ENCODE peak calls at places on chromosomes 4 and X, in seven cellular contexts. E is coronary artery; Q is body of pancreas; P is endothelial cell; T is progenitor cell of endocrine pancreas; A is GM10248; N is CD4-positive, alpha-beta T cell. X is an unnamed sample.

GRCh38 chr4:52995341-52996030 is 133.4 kb downstream of the RASL11B start:
- DNase-seq in Q (no peak), N (no peak), A (no peak), P (no peak), E (no peak), T (no peak), X (no peak)

GRCh38 chr4:962231-963208 is 10.8 kb downstream of the DGKQ start:
- DNase-seq in A (no peak), E (no peak), Q (no peak), P (no peak), N (no peak), T (no peak), X (no peak)

GRCh38 chrX:112043997-112044396 is 38.6 kb downstream of the TRPC5 start:
- DNase-seq in T (no peak), Q (no peak), N (no peak), P (peak; percentile 3), E (no peak), A (no peak), X (no peak)

GRCh38 chrX:24110049-24110448 is 39.5 kb upstream of the ZFX start:
- DNase-seq in N (no peak), P (no peak), Q (peak; percentile 1), T (no peak), A (no peak), E (no peak), X (no peak)

GRCh38 chr4:176921256-176921655 is 128.5 kb upstream of the VEGFC start:
- DNase-seq in E (no peak), Q (no peak), A (no peak), P (no peak), N (no peak), T (no peak), X (no peak)

GRCh38 chrX:21813612-21814368 is 25.6 kb upstream of the MBTPS2 start:
- DNase-seq in P (no peak), N (no peak), E (no peak), A (no peak), T (no peak), Q (no peak), X (no peak)

GRCh38 chr4:71132486-71132885 is 139.0 kb downstream of the DCK start:
- DNase-seq in Q (no peak), T (no peak), P (no peak), N (no peak), A (no peak), E (no peak), X (no peak)

GRCh38 chrX:22314692-22315091 is 42.0 kb downstream of the CBLL2 start:
- DNase-seq in T (no peak), E (no peak), A (no peak), P (no peak), Q (no peak), N (no peak), X (no peak)

GRCh38 chr4:170145120-170145519 is 55.4 kb upstream of the AADAT start:
- DNase-seq in E (no peak), A (no peak), N (no peak), T (no peak), Q (no peak), P (no peak), X (no peak)

GRCh38 chr4:141127884-141128283 is 5.4 kb downstream of the RNF150 start:
- DNase-seq in N (no peak), E (no peak), P (no peak), Q (peak; percentile 24), A (no peak), T (no peak), X (no peak)

GRCh38 chrX:150933945-150934350 is 35.5 kb upstream of the CD99L2 start:
- DNase-seq in P (no peak), N (no peak), A (no peak), Q (no peak), E (no peak), T (no peak), X (no peak)

GRCh38 chrX:13876652-13877051 is 59.8 kb upstream of the GPM6B start:
- DNase-seq in E (no peak), Q (no peak), A (no peak), T (no peak), N (no peak), P (no peak), X (no peak)

GRCh38 chr4:113579360-113579759 is 182.2 kb downstream of the CAMK2D start:
- DNase-seq in A (no peak), T (no peak), P (no peak), N (no peak), Q (no peak), E (no peak), X (no peak)

GRCh38 chr4:106058919-106059318 is 163.6 kb downstream of the NPNT start:
- DNase-seq in Q (no peak), A (no peak), P (no peak), E (no peak), T (no peak), N (no peak), X (no peak)

GRCh38 chr4:26206981-26207380 is 113.8 kb upstream of the RBPJ start:
- DNase-seq in E (no peak), Q (no peak), P (no peak), A (no peak), T (no peak), N (no peak), X (no peak)

GRCh38 chr4:138438608-138439007 is 196.5 kb upstream of the SLC7A11 start:
- DNase-seq in Q (no peak), T (no peak), P (no peak), N (no peak), E (no peak), A (no peak), X (no peak)

GRCh38 chrX:13899607-13900006 is 82.7 kb upstream of the GPM6B start:
- DNase-seq in Q (peak; percentile 79), N (no peak), T (no peak), E (no peak), A (no peak), P (no peak), X (no peak)

GRCh38 chr4:157824006-157824405 is 348.8 kb downstream of the GASK1B start:
- DNase-seq in P (no peak), Q (no peak), E (no peak), N (no peak), A (no peak), T (no peak), X (no peak)

GRCh38 chr4:189215574-189215973 is 725.1 kb upstream of the FRG1 start:
- DNase-seq in P (no peak), A (no peak), T (no peak), N (no peak), Q (no peak), E (no peak), X (no peak)

GRCh38 chrX:138929905-138930304 is 218.4 kb upstream of the FGF13 start:
- DNase-seq in A (no peak), Q (no peak), E (no peak), P (no peak), N (no peak), T (no peak), X (no peak)

GRCh38 chrX:19040373-19040772 is 56.5 kb upstream of the PHKA2 start:
- DNase-seq in T (no peak), E (no peak), A (no peak), Q (no peak), P (no peak), N (no peak), X (no peak)
- TF ChIP-seq CTCF in T (peak; percentile 59), E (no peak), A (peak; percentile 29), Q (peak; percentile 26), P (peak; percentile 71), N (peak; percentile 15), X (no peak)

DNA sequence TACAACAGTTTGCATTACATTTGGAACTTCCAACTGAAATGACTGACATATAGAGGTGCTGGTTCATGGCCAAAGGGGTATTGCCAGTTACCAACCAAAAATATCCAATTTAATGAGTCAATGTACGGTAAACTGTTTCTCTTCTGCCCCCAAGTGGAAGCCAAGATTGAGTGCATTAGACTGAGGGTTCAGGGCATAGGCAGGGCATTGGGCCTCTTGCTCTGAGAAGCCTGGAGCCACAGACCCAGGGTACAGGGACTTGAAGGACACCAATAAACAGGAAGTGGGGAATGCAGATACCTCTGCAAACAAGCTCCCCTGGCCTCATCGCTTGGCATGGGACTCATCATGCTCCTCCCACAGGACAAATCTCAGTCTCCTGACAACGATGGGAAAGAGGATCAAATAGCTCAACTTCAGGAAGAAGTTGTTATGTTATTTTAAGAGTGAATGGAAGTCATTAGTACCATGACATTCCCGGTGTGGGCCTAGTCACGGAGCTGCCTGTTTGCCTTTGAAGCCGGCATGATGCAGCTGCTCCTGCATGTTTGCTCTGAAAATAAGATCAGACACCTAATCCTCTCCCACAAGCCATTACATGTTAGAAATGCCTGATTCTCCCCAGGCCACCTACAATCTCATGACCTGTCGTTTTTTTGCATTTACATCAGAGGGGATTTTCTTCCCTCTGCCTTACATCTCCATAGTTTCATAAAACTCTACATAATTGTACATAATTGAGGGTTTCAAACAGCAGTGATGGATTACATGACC is 224.2 kb downstream of the RCHY1 start:
- DNase-seq in A (peak; percentile 18), Q (peak; percentile 5), E (no peak), T (no peak), P (peak; percentile 22), N (no peak), X (no peak)
- TF ChIP-seq CTCF in A (peak; percentile 39), Q (peak; percentile 32), E (no peak), T (peak; percentile 51), P (peak; percentile 30), N (no peak), X (peak; percentile 25)

GRCh38 chrX:128518508-128518907 is 466.3 kb upstream of the ACTRT1 start:
- DNase-seq in N (no peak), E (no peak), T (no peak), A (no peak), Q (no peak), P (peak; percentile 3), X (no peak)
- TF ChIP-seq CTCF in N (no peak), E (no peak), T (peak; percentile 43), A (no peak), Q (no peak), P (no peak), X (no peak)

DNA sequence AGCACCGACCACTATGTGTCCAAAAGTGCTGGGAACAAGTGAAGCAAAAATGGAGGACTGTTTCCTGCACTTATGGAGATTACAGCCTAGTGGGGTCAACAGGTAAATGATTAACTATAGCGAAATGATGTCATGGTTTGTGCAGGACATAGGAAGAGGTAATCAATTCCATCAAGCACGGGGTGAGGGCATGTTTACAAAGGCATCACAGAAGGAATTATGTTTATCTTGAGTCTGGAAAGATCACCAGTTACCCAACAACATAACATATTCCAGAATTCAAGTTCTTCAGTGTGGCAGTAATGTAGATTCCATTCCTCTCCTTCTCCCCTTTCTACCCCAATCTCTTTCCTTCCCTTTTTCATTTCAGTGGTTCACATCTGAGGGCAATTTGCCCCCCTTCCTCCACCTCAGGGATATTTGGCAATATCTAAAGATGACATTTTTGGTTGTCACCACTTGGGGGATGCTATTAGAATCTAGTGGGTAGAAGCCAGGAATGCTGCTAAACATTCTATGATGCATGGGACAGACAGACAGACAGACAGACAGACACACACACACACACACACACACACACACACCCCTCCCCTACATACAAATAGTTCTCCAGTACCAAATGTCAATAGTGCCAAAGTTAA is 24.1 kb downstream of the FAM47E start:
- DNase-seq in N (no peak), E (no peak), A (no peak), T (no peak), Q (no peak), P (no peak), X (no peak)
- TF ChIP-seq CTCF in N (no peak), E (no peak), A (no peak), T (no peak), Q (no peak), P (no peak), X (no peak)

GRCh38 chr4:88158360-88159136 is at the start of gene ABCG2:
- DNase-seq in A (peak; percentile 38), Q (peak; percentile 4), N (peak; percentile 11), T (peak; percentile 24), E (no peak), P (peak; percentile 31), X (peak; percentile 26)
- TF ChIP-seq CTCF in A (no peak), Q (no peak), N (no peak), T (no peak), E (no peak), P (no peak), X (no peak)

GRCh38 chrX:104309169-104309568 is 54.4 kb upstream of the ESX1 start:
- DNase-seq in N (no peak), P (no peak), T (no peak), A (no peak), E (no peak), Q (no peak), X (no peak)
- TF ChIP-seq CTCF in N (no peak), P (no peak), T (peak; percentile 6), A (no peak), E (no peak), Q (no peak), X (no peak)

X was measured in activated B cell treated with CpG ODN at 0.5 μM for 24 hours.